ENCODE peak calls at places on chromosomes 7 and 10, in eight cellular contexts. One of them, this sample, is unnamed.

GRCh38 chr7:53642361-53642760 is 606.9 kb downstream of the POM121L12 start:
- DNase-seq in cardiac fibroblast: no peak
- DNase-seq in nephron progenitor cell: no peak
- DNase-seq in foreskin fibroblast: no peak
- DNase-seq in RWPE1: no peak
- DNase-seq in GM06990: no peak
- DNase-seq in mesothelial cell of epicardium: no peak
- DNase-seq in GM13976: no peak
- DNase-seq in this sample: peak; percentile 11

GRCh38 chr7:128831178-128831993 is 1.2 kb downstream of the FLNC start:
- DNase-seq in cardiac fibroblast: peak; percentile 65
- DNase-seq in nephron progenitor cell: peak; percentile 67
- DNase-seq in foreskin fibroblast: peak; percentile 89
- DNase-seq in RWPE1: no peak
- DNase-seq in GM06990: no peak
- DNase-seq in mesothelial cell of epicardium: no peak
- DNase-seq in GM13976: peak; percentile 67
- DNase-seq in this sample: peak; percentile 87

GRCh38 chr7:95335093-95335492 is 10.8 kb upstream of the PON1 start:
- DNase-seq in cardiac fibroblast: peak; percentile 51
- DNase-seq in nephron progenitor cell: no peak
- DNase-seq in foreskin fibroblast: peak; percentile 52
- DNase-seq in RWPE1: no peak
- DNase-seq in GM06990: no peak
- DNase-seq in mesothelial cell of epicardium: no peak
- DNase-seq in GM13976: no peak
- DNase-seq in this sample: peak; percentile 80

GRCh38 chr7:142581341-142581740 is 167.9 kb upstream of the PRSS1 start:
- DNase-seq in cardiac fibroblast: peak; percentile 41
- DNase-seq in nephron progenitor cell: no peak
- DNase-seq in foreskin fibroblast: peak; percentile 68
- DNase-seq in RWPE1: peak; percentile 26
- DNase-seq in GM06990: peak; percentile 12
- DNase-seq in mesothelial cell of epicardium: no peak
- DNase-seq in GM13976: peak; percentile 43
- DNase-seq in this sample: no peak

GRCh38 chr7:48703446-48703845 is 220.9 kb upstream of the CDC14C start:
- DNase-seq in cardiac fibroblast: no peak
- DNase-seq in nephron progenitor cell: no peak
- DNase-seq in foreskin fibroblast: no peak
- DNase-seq in RWPE1: no peak
- DNase-seq in GM06990: no peak
- DNase-seq in mesothelial cell of epicardium: no peak
- DNase-seq in GM13976: no peak
- DNase-seq in this sample: no peak

GRCh38 chr10:60305394-60305892 is 84.2 kb downstream of the ANK3 start:
- DNase-seq in cardiac fibroblast: peak; percentile 53
- DNase-seq in nephron progenitor cell: no peak
- DNase-seq in foreskin fibroblast: peak; percentile 57
- DNase-seq in RWPE1: no peak
- DNase-seq in GM06990: no peak
- DNase-seq in mesothelial cell of epicardium: no peak
- DNase-seq in GM13976: no peak
- DNase-seq in this sample: peak; percentile 60

GRCh38 chr10:72133517-72133916 is 45.2 kb upstream of the SPOCK2 start:
- DNase-seq in cardiac fibroblast: peak; percentile 17
- DNase-seq in nephron progenitor cell: no peak
- DNase-seq in foreskin fibroblast: peak; percentile 84
- DNase-seq in RWPE1: no peak
- DNase-seq in GM06990: peak; percentile 72
- DNase-seq in mesothelial cell of epicardium: no peak
- DNase-seq in GM13976: peak; percentile 67
- DNase-seq in this sample: peak; percentile 75

GRCh38 chr7:43569424-43569823 is 13.5 kb upstream of the STK17A start:
- DNase-seq in cardiac fibroblast: peak; percentile 37
- DNase-seq in nephron progenitor cell: no peak
- DNase-seq in foreskin fibroblast: peak; percentile 89
- DNase-seq in RWPE1: no peak
- DNase-seq in GM06990: peak; percentile 44
- DNase-seq in mesothelial cell of epicardium: no peak
- DNase-seq in GM13976: peak; percentile 54
- DNase-seq in this sample: peak; percentile 91

GRCh38 chr10:124997791-124998623 is 56.1 kb downstream of the ZRANB1 start:
- DNase-seq in cardiac fibroblast: no peak
- DNase-seq in nephron progenitor cell: no peak
- DNase-seq in foreskin fibroblast: no peak
- DNase-seq in RWPE1: no peak
- DNase-seq in GM06990: no peak
- DNase-seq in mesothelial cell of epicardium: no peak
- DNase-seq in GM13976: peak; percentile 17
- DNase-seq in this sample: no peak

GRCh38 chr10:3874988-3875841 is 90.2 kb upstream of the KLF6 start:
- DNase-seq in cardiac fibroblast: no peak
- DNase-seq in nephron progenitor cell: no peak
- DNase-seq in foreskin fibroblast: no peak
- DNase-seq in RWPE1: no peak
- DNase-seq in GM06990: peak; percentile 69
- DNase-seq in mesothelial cell of epicardium: no peak
- DNase-seq in GM13976: peak; percentile 60
- DNase-seq in this sample: no peak

GRCh38 chr7:68442931-68443631 is 1155.2 kb upstream of the AUTS2 start:
- DNase-seq in cardiac fibroblast: no peak
- DNase-seq in nephron progenitor cell: no peak
- DNase-seq in foreskin fibroblast: no peak
- DNase-seq in RWPE1: no peak
- DNase-seq in GM06990: no peak
- DNase-seq in mesothelial cell of epicardium: no peak
- DNase-seq in GM13976: no peak
- DNase-seq in this sample: no peak

GRCh38 chr10:18610517-18610916 is 40.9 kb downstream of the NSUN6 start:
- DNase-seq in cardiac fibroblast: peak; percentile 87
- DNase-seq in nephron progenitor cell: no peak
- DNase-seq in foreskin fibroblast: peak; percentile 77
- DNase-seq in RWPE1: peak; percentile 69
- DNase-seq in GM06990: no peak
- DNase-seq in mesothelial cell of epicardium: no peak
- DNase-seq in GM13976: no peak
- DNase-seq in this sample: peak; percentile 80

GRCh38 chr7:34240450-34240849 is 335.1 kb downstream of the BMPER start:
- DNase-seq in cardiac fibroblast: peak; percentile 4
- DNase-seq in nephron progenitor cell: no peak
- DNase-seq in foreskin fibroblast: no peak
- DNase-seq in RWPE1: no peak
- DNase-seq in GM06990: no peak
- DNase-seq in mesothelial cell of epicardium: no peak
- DNase-seq in GM13976: no peak
- DNase-seq in this sample: no peak

GRCh38 chr10:112000466-112000865 is 183.1 kb downstream of the GPAM start:
- DNase-seq in cardiac fibroblast: no peak
- DNase-seq in nephron progenitor cell: no peak
- DNase-seq in foreskin fibroblast: no peak
- DNase-seq in RWPE1: no peak
- DNase-seq in GM06990: no peak
- DNase-seq in mesothelial cell of epicardium: no peak
- DNase-seq in GM13976: no peak
- DNase-seq in this sample: no peak

GRCh38 chr7:13988765-13989137 is 715 bp downstream of the ETV1 start:
- DNase-seq in cardiac fibroblast: peak; percentile 33
- DNase-seq in nephron progenitor cell: peak; percentile 47
- DNase-seq in foreskin fibroblast: peak; percentile 74
- DNase-seq in RWPE1: no peak
- DNase-seq in GM06990: no peak
- DNase-seq in mesothelial cell of epicardium: no peak
- DNase-seq in GM13976: no peak
- DNase-seq in this sample: peak; percentile 71

GRCh38 chr10:42932735-42933453 is 144.0 kb upstream of the RET start:
- DNase-seq in cardiac fibroblast: no peak
- DNase-seq in nephron progenitor cell: peak; percentile 84
- DNase-seq in foreskin fibroblast: no peak
- DNase-seq in RWPE1: peak; percentile 11
- DNase-seq in GM06990: no peak
- DNase-seq in mesothelial cell of epicardium: no peak
- DNase-seq in GM13976: peak; percentile 27
- DNase-seq in this sample: no peak

GRCh38 chr10:42934842-42935241 is 142.0 kb upstream of the RET start:
- DNase-seq in cardiac fibroblast: no peak
- DNase-seq in nephron progenitor cell: no peak
- DNase-seq in foreskin fibroblast: no peak
- DNase-seq in RWPE1: no peak
- DNase-seq in GM06990: no peak
- DNase-seq in mesothelial cell of epicardium: no peak
- DNase-seq in GM13976: peak; percentile 5
- DNase-seq in this sample: no peak

GRCh38 chr10:42932116-42932515 is 144.8 kb upstream of the RET start:
- DNase-seq in cardiac fibroblast: no peak
- DNase-seq in nephron progenitor cell: peak; percentile 41
- DNase-seq in foreskin fibroblast: no peak
- DNase-seq in RWPE1: no peak
- DNase-seq in GM06990: no peak
- DNase-seq in mesothelial cell of epicardium: no peak
- DNase-seq in GM13976: peak; percentile 10
- DNase-seq in this sample: no peak

GRCh38 chr10:42934351-42934811 is 142.5 kb upstream of the RET start:
- DNase-seq in cardiac fibroblast: no peak
- DNase-seq in nephron progenitor cell: no peak
- DNase-seq in foreskin fibroblast: no peak
- DNase-seq in RWPE1: no peak
- DNase-seq in GM06990: no peak
- DNase-seq in mesothelial cell of epicardium: no peak
- DNase-seq in GM13976: peak; percentile 21
- DNase-seq in this sample: no peak

GRCh38 chr10:42933454-42934340 is 143.2 kb upstream of the RET start:
- DNase-seq in cardiac fibroblast: peak; percentile 32
- DNase-seq in nephron progenitor cell: peak; percentile 43
- DNase-seq in foreskin fibroblast: no peak
- DNase-seq in RWPE1: peak; percentile 8
- DNase-seq in GM06990: no peak
- DNase-seq in mesothelial cell of epicardium: no peak
- DNase-seq in GM13976: peak; percentile 24
- DNase-seq in this sample: peak; percentile 25
- TF ChIP-seq CTCF in cardiac fibroblast: no peak
- TF ChIP-seq CTCF in nephron progenitor cell: no peak
- TF ChIP-seq CTCF in foreskin fibroblast: no peak
- TF ChIP-seq CTCF in RWPE1: no peak
- TF ChIP-seq CTCF in GM06990: no peak
- TF ChIP-seq CTCF in mesothelial cell of epicardium: no peak
- TF ChIP-seq CTCF in GM13976: no peak
- TF ChIP-seq CTCF in this sample: no peak

GRCh38 chr10:117112220-117112619 is 25.9 kb downstream of the VAX1 start:
- DNase-seq in cardiac fibroblast: no peak
- DNase-seq in nephron progenitor cell: no peak
- DNase-seq in foreskin fibroblast: no peak
- DNase-seq in RWPE1: no peak
- DNase-seq in GM06990: no peak
- DNase-seq in mesothelial cell of epicardium: no peak
- DNase-seq in GM13976: no peak
- DNase-seq in this sample: no peak
- TF ChIP-seq CTCF in cardiac fibroblast: peak; percentile 30
- TF ChIP-seq CTCF in nephron progenitor cell: no peak
- TF ChIP-seq CTCF in foreskin fibroblast: peak; percentile 43
- TF ChIP-seq CTCF in RWPE1: no peak
- TF ChIP-seq CTCF in GM06990: peak; percentile 40
- TF ChIP-seq CTCF in mesothelial cell of epicardium: peak; percentile 13
- TF ChIP-seq CTCF in GM13976: no peak
- TF ChIP-seq CTCF in this sample: peak; percentile 33

GRCh38 chr7:155361947-155362346 is 64.3 kb downstream of the INSIG1 start:
- DNase-seq in cardiac fibroblast: no peak
- DNase-seq in nephron progenitor cell: no peak
- DNase-seq in foreskin fibroblast: no peak
- DNase-seq in RWPE1: no peak
- DNase-seq in GM06990: no peak
- DNase-seq in mesothelial cell of epicardium: no peak
- DNase-seq in GM13976: no peak
- DNase-seq in this sample: no peak

GRCh38 chr7:155365146-155365874 is 67.6 kb downstream of the INSIG1 start:
- DNase-seq in cardiac fibroblast: no peak
- DNase-seq in nephron progenitor cell: no peak
- DNase-seq in foreskin fibroblast: no peak
- DNase-seq in RWPE1: no peak
- DNase-seq in GM06990: no peak
- DNase-seq in mesothelial cell of epicardium: no peak
- DNase-seq in GM13976: no peak
- DNase-seq in this sample: no peak

GRCh38 chr7:155363146-155363539 is 65.5 kb downstream of the INSIG1 start:
- DNase-seq in cardiac fibroblast: no peak
- DNase-seq in nephron progenitor cell: no peak
- DNase-seq in foreskin fibroblast: no peak
- DNase-seq in RWPE1: no peak
- DNase-seq in GM06990: no peak
- DNase-seq in mesothelial cell of epicardium: no peak
- DNase-seq in GM13976: no peak
- DNase-seq in this sample: no peak

GRCh38 chr7:155362380-155363145 is 64.9 kb downstream of the INSIG1 start:
- DNase-seq in cardiac fibroblast: no peak
- DNase-seq in nephron progenitor cell: no peak
- DNase-seq in foreskin fibroblast: no peak
- DNase-seq in RWPE1: no peak
- DNase-seq in GM06990: no peak
- DNase-seq in mesothelial cell of epicardium: no peak
- DNase-seq in GM13976: no peak
- DNase-seq in this sample: no peak

DNA sequence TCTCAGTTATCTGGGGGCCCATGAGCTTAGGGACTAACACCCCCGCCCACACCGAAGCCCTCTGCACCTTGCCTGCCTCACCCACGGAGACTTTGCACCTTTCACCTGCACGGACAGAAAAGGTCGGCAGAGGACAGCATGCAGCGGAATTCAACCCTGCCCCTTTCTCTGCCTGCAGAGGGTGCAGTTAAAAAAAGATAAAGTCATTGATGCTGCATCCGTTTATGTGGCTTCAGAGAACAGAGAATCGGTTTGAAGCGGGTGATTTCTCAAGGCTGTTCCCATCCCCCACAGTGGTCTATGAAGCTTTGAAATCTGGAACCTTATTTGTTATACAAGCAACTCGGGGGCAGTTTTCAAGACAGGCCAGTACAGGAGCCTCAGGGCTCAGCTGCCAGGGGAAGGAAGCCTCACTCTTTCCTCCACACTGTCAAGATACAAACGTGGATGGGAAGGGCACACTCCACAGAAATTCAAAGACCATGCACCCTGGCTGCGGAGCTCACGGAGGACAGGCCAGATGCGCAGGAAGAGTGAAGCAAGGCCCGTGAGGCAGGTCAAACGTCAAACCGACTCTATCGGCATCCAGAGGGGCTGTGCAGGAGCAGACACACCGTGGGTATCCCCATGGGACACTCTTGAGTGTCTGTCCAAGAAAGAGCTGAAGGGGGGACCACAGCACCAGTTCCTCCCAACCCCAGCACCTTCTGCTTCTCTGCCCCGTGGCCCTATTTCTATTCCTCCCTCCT is 66.3 kb downstream of the INSIG1 start:
- DNase-seq in cardiac fibroblast: no peak
- DNase-seq in nephron progenitor cell: no peak
- DNase-seq in foreskin fibroblast: no peak
- DNase-seq in RWPE1: no peak
- DNase-seq in GM06990: no peak
- DNase-seq in mesothelial cell of epicardium: no peak
- DNase-seq in GM13976: no peak
- DNase-seq in this sample: no peak
- TF ChIP-seq CTCF in cardiac fibroblast: no peak
- TF ChIP-seq CTCF in nephron progenitor cell: no peak
- TF ChIP-seq CTCF in foreskin fibroblast: no peak
- TF ChIP-seq CTCF in RWPE1: no peak
- TF ChIP-seq CTCF in GM06990: peak; percentile 38
- TF ChIP-seq CTCF in mesothelial cell of epicardium: no peak
- TF ChIP-seq CTCF in GM13976: no peak
- TF ChIP-seq CTCF in this sample: no peak

GRCh38 chr10:114885430-114885829 is 52.6 kb upstream of the TRUB1 start:
- DNase-seq in cardiac fibroblast: no peak
- DNase-seq in nephron progenitor cell: no peak
- DNase-seq in foreskin fibroblast: no peak
- DNase-seq in RWPE1: no peak
- DNase-seq in GM06990: no peak
- DNase-seq in mesothelial cell of epicardium: no peak
- DNase-seq in GM13976: no peak
- DNase-seq in this sample: no peak
- TF ChIP-seq CTCF in cardiac fibroblast: no peak
- TF ChIP-seq CTCF in nephron progenitor cell: no peak
- TF ChIP-seq CTCF in foreskin fibroblast: no peak
- TF ChIP-seq CTCF in RWPE1: no peak
- TF ChIP-seq CTCF in GM06990: no peak
- TF ChIP-seq CTCF in mesothelial cell of epicardium: no peak
- TF ChIP-seq CTCF in GM13976: no peak
- TF ChIP-seq CTCF in this sample: no peak